ENCODE peak calls at places on chromosomes 3 and 15, in six cellular contexts. One of them, this sample, is unnamed.

GRCh38 chr3:12325594-12326295 is 36.9 kb downstream of the PPARG start:
- DNase-seq in Peyer's patch: no peak
- DNase-seq in effector memory CD4-positive, alpha-beta T cell: no peak
- DNase-seq in lower lobe of right lung: no peak
- DNase-seq in astrocyte: no peak
- DNase-seq in stomach: no peak
- DNase-seq in this sample: no peak

GRCh38 chr15:95987299-95987698 is 343.2 kb upstream of the NR2F2 start:
- DNase-seq in Peyer's patch: no peak
- DNase-seq in lower lobe of right lung: no peak
- DNase-seq in astrocyte: no peak
- DNase-seq in effector memory CD4-positive, alpha-beta T cell: no peak
- DNase-seq in stomach: no peak
- DNase-seq in this sample: no peak

GRCh38 chr3:126951561-126951960 is 31.4 kb upstream of the PLXNA1 start:
- DNase-seq in lower lobe of right lung: no peak
- DNase-seq in effector memory CD4-positive, alpha-beta T cell: no peak
- DNase-seq in stomach: no peak
- DNase-seq in Peyer's patch: peak; percentile 37
- DNase-seq in astrocyte: no peak
- DNase-seq in this sample: no peak

GRCh38 chr3:63977893-63978292 is 45.4 kb downstream of the PSMD6 start:
- DNase-seq in Peyer's patch: no peak
- DNase-seq in lower lobe of right lung: no peak
- DNase-seq in astrocyte: no peak
- DNase-seq in effector memory CD4-positive, alpha-beta T cell: no peak
- DNase-seq in stomach: no peak
- DNase-seq in this sample: no peak

GRCh38 chr3:13835246-13835645 is 44.6 kb downstream of the WNT7A start:
- DNase-seq in lower lobe of right lung: no peak
- DNase-seq in astrocyte: no peak
- DNase-seq in stomach: no peak
- DNase-seq in effector memory CD4-positive, alpha-beta T cell: no peak
- DNase-seq in Peyer's patch: no peak
- DNase-seq in this sample: no peak

GRCh38 chr15:35546581-35547381 is 816 bp upstream of the DPH6 start:
- DNase-seq in astrocyte: no peak
- DNase-seq in effector memory CD4-positive, alpha-beta T cell: no peak
- DNase-seq in lower lobe of right lung: no peak
- DNase-seq in Peyer's patch: no peak
- DNase-seq in stomach: no peak
- DNase-seq in this sample: no peak

GRCh38 chr15:74812533-74812932 is at the start of gene LMAN1L:
- DNase-seq in lower lobe of right lung: no peak
- DNase-seq in stomach: no peak
- DNase-seq in Peyer's patch: no peak
- DNase-seq in effector memory CD4-positive, alpha-beta T cell: no peak
- DNase-seq in astrocyte: no peak
- DNase-seq in this sample: no peak

GRCh38 chr3:125480656-125481374 is 39.2 kb downstream of the SNX4 start:
- DNase-seq in effector memory CD4-positive, alpha-beta T cell: no peak
- DNase-seq in Peyer's patch: no peak
- DNase-seq in lower lobe of right lung: no peak
- DNase-seq in astrocyte: peak; percentile 76
- DNase-seq in stomach: no peak
- DNase-seq in this sample: no peak

GRCh38 chr3:140752499-140752898 is 74.6 kb downstream of the TRIM42 start:
- DNase-seq in Peyer's patch: no peak
- DNase-seq in lower lobe of right lung: no peak
- DNase-seq in stomach: no peak
- DNase-seq in astrocyte: no peak
- DNase-seq in effector memory CD4-positive, alpha-beta T cell: no peak
- DNase-seq in this sample: no peak

GRCh38 chr3:38554127-38554827 is 58.1 kb downstream of the EXOG start:
- DNase-seq in astrocyte: no peak
- DNase-seq in lower lobe of right lung: no peak
- DNase-seq in Peyer's patch: no peak
- DNase-seq in stomach: peak; percentile 11
- DNase-seq in effector memory CD4-positive, alpha-beta T cell: no peak
- DNase-seq in this sample: no peak

GRCh38 chr3:66236281-66236680 is 15.5 kb downstream of the SLC25A26 start:
- DNase-seq in lower lobe of right lung: no peak
- DNase-seq in effector memory CD4-positive, alpha-beta T cell: no peak
- DNase-seq in Peyer's patch: no peak
- DNase-seq in stomach: no peak
- DNase-seq in astrocyte: no peak
- DNase-seq in this sample: peak; percentile 18

GRCh38 chr3:31125413-31126020 is 231.1 kb upstream of the GADL1 start:
- DNase-seq in Peyer's patch: no peak
- DNase-seq in lower lobe of right lung: no peak
- DNase-seq in astrocyte: no peak
- DNase-seq in stomach: no peak
- DNase-seq in effector memory CD4-positive, alpha-beta T cell: no peak
- DNase-seq in this sample: no peak

GRCh38 chr15:27743078-27743477 is 356.0 kb downstream of the OCA2 start:
- DNase-seq in effector memory CD4-positive, alpha-beta T cell: no peak
- DNase-seq in Peyer's patch: no peak
- DNase-seq in stomach: no peak
- DNase-seq in lower lobe of right lung: no peak
- DNase-seq in astrocyte: no peak
- DNase-seq in this sample: no peak

GRCh38 chr3:175778994-175779393 is 919.9 kb downstream of the NAALADL2 start:
- DNase-seq in effector memory CD4-positive, alpha-beta T cell: no peak
- DNase-seq in lower lobe of right lung: no peak
- DNase-seq in Peyer's patch: no peak
- DNase-seq in astrocyte: no peak
- DNase-seq in stomach: no peak
- DNase-seq in this sample: no peak

GRCh38 chr15:99683000-99683670 is 50.1 kb downstream of the LYSMD4 start:
- DNase-seq in lower lobe of right lung: no peak
- DNase-seq in astrocyte: peak; percentile 78
- DNase-seq in Peyer's patch: no peak
- DNase-seq in effector memory CD4-positive, alpha-beta T cell: no peak
- DNase-seq in stomach: no peak
- DNase-seq in this sample: no peak

GRCh38 chr3:181613191-181613590 is 98.5 kb upstream of the SOX2 start:
- DNase-seq in astrocyte: no peak
- DNase-seq in effector memory CD4-positive, alpha-beta T cell: no peak
- DNase-seq in lower lobe of right lung: no peak
- DNase-seq in stomach: no peak
- DNase-seq in Peyer's patch: no peak
- DNase-seq in this sample: no peak

GRCh38 chr3:71240035-71240434 is 343.5 kb downstream of the FOXP1 start:
- DNase-seq in astrocyte: no peak
- DNase-seq in lower lobe of right lung: no peak
- DNase-seq in stomach: no peak
- DNase-seq in Peyer's patch: no peak
- DNase-seq in effector memory CD4-positive, alpha-beta T cell: no peak
- DNase-seq in this sample: no peak

GRCh38 chr3:108088697-108089096 is 2.1 kb downstream of the CD47 start:
- DNase-seq in lower lobe of right lung: no peak
- DNase-seq in effector memory CD4-positive, alpha-beta T cell: no peak
- DNase-seq in Peyer's patch: no peak
- DNase-seq in astrocyte: peak; percentile 51
- DNase-seq in stomach: no peak
- DNase-seq in this sample: no peak

GRCh38 chr3:67381667-67382272 is 272.6 kb downstream of the SUCLG2 start:
- DNase-seq in lower lobe of right lung: no peak
- DNase-seq in effector memory CD4-positive, alpha-beta T cell: no peak
- DNase-seq in stomach: no peak
- DNase-seq in Peyer's patch: no peak
- DNase-seq in astrocyte: no peak
- DNase-seq in this sample: no peak

GRCh38 chr3:66938338-66938963 is 59.7 kb upstream of the KBTBD8 start:
- DNase-seq in stomach: no peak
- DNase-seq in lower lobe of right lung: no peak
- DNase-seq in Peyer's patch: peak; percentile 70
- DNase-seq in astrocyte: peak; percentile 27
- DNase-seq in effector memory CD4-positive, alpha-beta T cell: peak; percentile 2
- DNase-seq in this sample: peak; percentile 76

GRCh38 chr3:133330043-133330442 is 69.8 kb upstream of the BFSP2 start:
- DNase-seq in astrocyte: no peak
- DNase-seq in stomach: no peak
- DNase-seq in effector memory CD4-positive, alpha-beta T cell: no peak
- DNase-seq in lower lobe of right lung: no peak
- DNase-seq in Peyer's patch: no peak
- DNase-seq in this sample: peak; percentile 62

GRCh38 chr3:41681479-41681878 is 280.4 kb downstream of the ULK4 start:
- DNase-seq in astrocyte: peak; percentile 97
- DNase-seq in stomach: no peak
- DNase-seq in effector memory CD4-positive, alpha-beta T cell: no peak
- DNase-seq in lower lobe of right lung: no peak
- DNase-seq in Peyer's patch: no peak
- DNase-seq in this sample: peak; percentile 41

GRCh38 chr15:89177633-89178306 is 43.6 kb downstream of the RLBP1 start:
- DNase-seq in lower lobe of right lung: peak; percentile 54
- DNase-seq in Peyer's patch: peak; percentile 79
- DNase-seq in astrocyte: peak; percentile 42
- DNase-seq in stomach: peak; percentile 59
- DNase-seq in effector memory CD4-positive, alpha-beta T cell: peak; percentile 44
- DNase-seq in this sample: peak; percentile 76

GRCh38 chr15:90817117-90818057 is 51.0 kb upstream of the FURIN start:
- DNase-seq in Peyer's patch: no peak
- DNase-seq in stomach: peak; percentile 16
- DNase-seq in lower lobe of right lung: no peak
- DNase-seq in astrocyte: no peak
- DNase-seq in effector memory CD4-positive, alpha-beta T cell: no peak
- DNase-seq in this sample: no peak

GRCh38 chr15:48856947-48857346 is 21.0 kb upstream of the EID1 start:
- DNase-seq in stomach: no peak
- DNase-seq in lower lobe of right lung: no peak
- DNase-seq in effector memory CD4-positive, alpha-beta T cell: no peak
- DNase-seq in astrocyte: peak; percentile 36
- DNase-seq in Peyer's patch: no peak
- DNase-seq in this sample: peak; percentile 73

GRCh38 chr15:50145451-50145872 is 26.4 kb upstream of the ATP8B4 start:
- DNase-seq in lower lobe of right lung: no peak
- DNase-seq in stomach: no peak
- DNase-seq in Peyer's patch: no peak
- DNase-seq in effector memory CD4-positive, alpha-beta T cell: no peak
- DNase-seq in astrocyte: peak; percentile 66
- DNase-seq in this sample: peak; percentile 48

GRCh38 chr3:72756900-72757299 is 91.3 kb downstream of the SHQ1 start:
- DNase-seq in lower lobe of right lung: no peak
- DNase-seq in effector memory CD4-positive, alpha-beta T cell: no peak
- DNase-seq in astrocyte: no peak
- DNase-seq in stomach: no peak
- DNase-seq in Peyer's patch: peak; percentile 67
- DNase-seq in this sample: no peak
- H3K27ac ChIP-seq in lower lobe of right lung: no peak overlapping the region
- H3K27ac ChIP-seq in effector memory CD4-positive, alpha-beta T cell: peak overlapping the region; percentile 44
- H3K27ac ChIP-seq in astrocyte: no peak overlapping the region
- H3K27ac ChIP-seq in stomach: no peak overlapping the region
- H3K27ac ChIP-seq in Peyer's patch: no peak overlapping the region
- H3K27ac ChIP-seq in this sample: no peak overlapping the region

GRCh38 chr15:66752078-66752477 is 50.0 kb downstream of the SMAD6 start:
- DNase-seq in effector memory CD4-positive, alpha-beta T cell: no peak
- DNase-seq in astrocyte: no peak
- DNase-seq in stomach: no peak
- DNase-seq in lower lobe of right lung: no peak
- DNase-seq in Peyer's patch: no peak
- DNase-seq in this sample: no peak
- H3K27ac ChIP-seq in effector memory CD4-positive, alpha-beta T cell: no peak overlapping the region
- H3K27ac ChIP-seq in astrocyte: no peak overlapping the region
- H3K27ac ChIP-seq in stomach: peak overlapping the region; percentile 55
- H3K27ac ChIP-seq in lower lobe of right lung: no peak overlapping the region
- H3K27ac ChIP-seq in Peyer's patch: no peak overlapping the region
- H3K27ac ChIP-seq in this sample: no peak overlapping the region

DNA sequence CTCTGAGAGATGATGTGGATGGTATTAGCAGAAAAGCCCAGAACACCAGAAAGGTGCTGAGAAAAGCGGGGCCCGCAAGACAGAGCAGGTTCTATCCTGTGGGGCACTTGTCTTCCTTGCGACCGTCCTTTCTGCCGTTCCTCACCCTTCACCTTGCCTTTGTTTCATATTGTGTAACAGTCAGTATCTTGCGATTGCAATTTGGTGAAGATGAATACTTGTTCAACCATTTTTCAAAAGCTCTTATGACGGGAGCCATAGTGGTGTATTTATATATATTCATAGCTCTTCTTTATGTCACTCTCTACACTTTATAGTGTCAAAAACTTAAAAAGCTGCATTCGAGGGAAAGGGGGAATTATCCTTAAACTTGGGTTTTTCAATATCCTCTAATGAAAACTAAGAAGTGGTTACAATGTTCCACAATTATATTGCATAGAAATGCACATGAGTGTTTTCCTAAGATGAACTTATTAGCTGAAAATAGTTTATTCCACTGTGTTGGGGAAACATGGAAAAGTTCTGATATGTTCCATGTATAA is 797 bp downstream of the MAP3K13 start:
- DNase-seq in astrocyte: no peak
- DNase-seq in lower lobe of right lung: no peak
- DNase-seq in stomach: no peak
- DNase-seq in effector memory CD4-positive, alpha-beta T cell: no peak
- DNase-seq in Peyer's patch: no peak
- DNase-seq in this sample: no peak
- H3K27ac ChIP-seq in astrocyte: no peak overlapping the region
- H3K27ac ChIP-seq in lower lobe of right lung: peak overlapping the region; percentile 78
- H3K27ac ChIP-seq in stomach: peak overlapping the region; percentile 80
- H3K27ac ChIP-seq in effector memory CD4-positive, alpha-beta T cell: no peak overlapping the region
- H3K27ac ChIP-seq in Peyer's patch: peak overlapping the region; percentile 21
- H3K27ac ChIP-seq in this sample: no peak overlapping the region

GRCh38 chr3:16905704-16906103 is 20.9 kb downstream of the PLCL2 start:
- DNase-seq in effector memory CD4-positive, alpha-beta T cell: no peak
- DNase-seq in lower lobe of right lung: no peak
- DNase-seq in Peyer's patch: no peak
- DNase-seq in astrocyte: no peak
- DNase-seq in stomach: no peak
- DNase-seq in this sample: no peak

GRCh38 chr3:16908006-16908405 is 23.3 kb downstream of the PLCL2 start:
- DNase-seq in stomach: no peak
- DNase-seq in astrocyte: no peak
- DNase-seq in Peyer's patch: no peak
- DNase-seq in effector memory CD4-positive, alpha-beta T cell: no peak
- DNase-seq in lower lobe of right lung: no peak
- DNase-seq in this sample: no peak

GRCh38 chr3:16908408-16908807 is 23.7 kb downstream of the PLCL2 start:
- DNase-seq in lower lobe of right lung: no peak
- DNase-seq in astrocyte: no peak
- DNase-seq in stomach: no peak
- DNase-seq in Peyer's patch: no peak
- DNase-seq in effector memory CD4-positive, alpha-beta T cell: no peak
- DNase-seq in this sample: no peak

GRCh38 chr3:16906679-16907078 is 21.9 kb downstream of the PLCL2 start:
- DNase-seq in lower lobe of right lung: no peak
- DNase-seq in effector memory CD4-positive, alpha-beta T cell: no peak
- DNase-seq in stomach: no peak
- DNase-seq in astrocyte: peak; percentile 49
- DNase-seq in Peyer's patch: no peak
- DNase-seq in this sample: peak; percentile 15

DNA sequence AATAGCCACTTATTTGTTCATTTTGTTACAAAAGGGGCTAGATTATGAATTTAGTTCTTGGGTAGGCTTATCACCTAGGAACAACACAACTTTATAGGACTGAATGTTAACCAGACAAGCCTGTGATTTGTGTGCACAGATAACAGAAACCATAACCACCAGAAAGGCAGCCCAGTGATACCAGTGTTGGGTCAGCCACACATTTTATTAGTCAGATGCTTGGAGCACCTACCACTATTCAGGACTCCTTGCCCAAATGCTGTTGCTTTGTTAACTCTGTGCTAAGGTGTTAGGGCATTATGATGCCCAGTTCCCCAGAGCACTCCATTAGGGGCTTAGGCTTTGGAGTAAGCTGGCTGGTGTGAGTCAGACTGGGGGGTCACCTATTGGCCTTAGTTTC is 22.5 kb downstream of the PLCL2 start:
- DNase-seq in Peyer's patch: no peak
- DNase-seq in stomach: no peak
- DNase-seq in effector memory CD4-positive, alpha-beta T cell: no peak
- DNase-seq in astrocyte: peak; percentile 47
- DNase-seq in lower lobe of right lung: no peak
- DNase-seq in this sample: no peak
- H3K27ac ChIP-seq in Peyer's patch: no peak overlapping the region
- H3K27ac ChIP-seq in stomach: peak overlapping the region; percentile 19
- H3K27ac ChIP-seq in effector memory CD4-positive, alpha-beta T cell: peak overlapping the region; percentile 39
- H3K27ac ChIP-seq in astrocyte: no peak overlapping the region
- H3K27ac ChIP-seq in lower lobe of right lung: no peak overlapping the region
- H3K27ac ChIP-seq in this sample: no peak overlapping the region

This sample was measured in SJCRH30.